ENCODE peak calls at places on chromosomes 3 and 15, in ten cellular contexts. One of them, this sample, is unnamed.

GRCh38 chr3:158105710-158106438 is at the start of gene SHOX2:
- DNase-seq in HepG2: no peak
- DNase-seq in GM20000: no peak
- DNase-seq in stimulated activated CD4-positive, alpha-beta T cell treated with anti-CD3 and anti-CD28 coated beads, TNF-alpha, amount 100 ng/mL, for 1 hour: no peak
- DNase-seq in dorsolateral prefrontal cortex: no peak
- DNase-seq in WERI-Rb-1: peak; percentile 80
- DNase-seq in activated gamma-delta T cell treated with Interleukin-2 at 50 U/mL for 16 hours: no peak
- DNase-seq in EH: peak; percentile 81
- DNase-seq in substantia nigra: no peak
- DNase-seq in A549: peak; percentile 70
- DNase-seq in this sample: peak; percentile 80

GRCh38 chr3:12049675-12050074 is 45.5 kb downstream of the SYN2 start:
- DNase-seq in WERI-Rb-1: no peak
- DNase-seq in dorsolateral prefrontal cortex: no peak
- DNase-seq in A549: no peak
- DNase-seq in stimulated activated CD4-positive, alpha-beta T cell treated with anti-CD3 and anti-CD28 coated beads, TNF-alpha, amount 100 ng/mL, for 1 hour: no peak
- DNase-seq in substantia nigra: no peak
- DNase-seq in EH: peak; percentile 28
- DNase-seq in activated gamma-delta T cell treated with Interleukin-2 at 50 U/mL for 16 hours: no peak
- DNase-seq in GM20000: no peak
- DNase-seq in HepG2: no peak
- DNase-seq in this sample: peak; percentile 3

GRCh38 chr3:46669191-46669999 is 24.1 kb downstream of the ALS2CL start:
- DNase-seq in substantia nigra: no peak
- DNase-seq in activated gamma-delta T cell treated with Interleukin-2 at 50 U/mL for 16 hours: no peak
- DNase-seq in dorsolateral prefrontal cortex: no peak
- DNase-seq in WERI-Rb-1: peak; percentile 5
- DNase-seq in stimulated activated CD4-positive, alpha-beta T cell treated with anti-CD3 and anti-CD28 coated beads, TNF-alpha, amount 100 ng/mL, for 1 hour: no peak
- DNase-seq in A549: no peak
- DNase-seq in HepG2: no peak
- DNase-seq in EH: no peak
- DNase-seq in GM20000: no peak
- DNase-seq in this sample: no peak

GRCh38 chr3:128317101-128317697 is 149.5 kb downstream of the DNAJB8 start:
- DNase-seq in EH: no peak
- DNase-seq in GM20000: no peak
- DNase-seq in stimulated activated CD4-positive, alpha-beta T cell treated with anti-CD3 and anti-CD28 coated beads, TNF-alpha, amount 100 ng/mL, for 1 hour: no peak
- DNase-seq in activated gamma-delta T cell treated with Interleukin-2 at 50 U/mL for 16 hours: no peak
- DNase-seq in dorsolateral prefrontal cortex: no peak
- DNase-seq in A549: no peak
- DNase-seq in WERI-Rb-1: no peak
- DNase-seq in substantia nigra: no peak
- DNase-seq in HepG2: no peak
- DNase-seq in this sample: no peak

GRCh38 chr3:139286825-139287224 is 57.0 kb upstream of the MRPS22 start:
- DNase-seq in A549: no peak
- DNase-seq in stimulated activated CD4-positive, alpha-beta T cell treated with anti-CD3 and anti-CD28 coated beads, TNF-alpha, amount 100 ng/mL, for 1 hour: no peak
- DNase-seq in substantia nigra: no peak
- DNase-seq in activated gamma-delta T cell treated with Interleukin-2 at 50 U/mL for 16 hours: no peak
- DNase-seq in HepG2: no peak
- DNase-seq in EH: no peak
- DNase-seq in GM20000: no peak
- DNase-seq in dorsolateral prefrontal cortex: no peak
- DNase-seq in WERI-Rb-1: no peak
- DNase-seq in this sample: no peak

GRCh38 chr3:69012836-69013255 is 638 bp downstream of the EOGT start:
- DNase-seq in WERI-Rb-1: peak; percentile 52
- DNase-seq in substantia nigra: no peak
- DNase-seq in stimulated activated CD4-positive, alpha-beta T cell treated with anti-CD3 and anti-CD28 coated beads, TNF-alpha, amount 100 ng/mL, for 1 hour: no peak
- DNase-seq in A549: peak; percentile 30
- DNase-seq in GM20000: peak; percentile 83
- DNase-seq in EH: peak; percentile 65
- DNase-seq in HepG2: peak; percentile 22
- DNase-seq in dorsolateral prefrontal cortex: peak; percentile 35
- DNase-seq in activated gamma-delta T cell treated with Interleukin-2 at 50 U/mL for 16 hours: no peak
- DNase-seq in this sample: peak; percentile 58

GRCh38 chr15:74994236-74994635 is 1.1 kb upstream of the SCAMP5 start:
- DNase-seq in dorsolateral prefrontal cortex: peak; percentile 27
- DNase-seq in HepG2: no peak
- DNase-seq in A549: no peak
- DNase-seq in substantia nigra: peak; percentile 13
- DNase-seq in WERI-Rb-1: no peak
- DNase-seq in stimulated activated CD4-positive, alpha-beta T cell treated with anti-CD3 and anti-CD28 coated beads, TNF-alpha, amount 100 ng/mL, for 1 hour: no peak
- DNase-seq in EH: no peak
- DNase-seq in GM20000: no peak
- DNase-seq in activated gamma-delta T cell treated with Interleukin-2 at 50 U/mL for 16 hours: no peak
- DNase-seq in this sample: no peak

GRCh38 chr15:28912422-28912821 is 26.6 kb downstream of the APBA2 start:
- DNase-seq in substantia nigra: no peak
- DNase-seq in A549: no peak
- DNase-seq in activated gamma-delta T cell treated with Interleukin-2 at 50 U/mL for 16 hours: no peak
- DNase-seq in EH: peak; percentile 31
- DNase-seq in HepG2: no peak
- DNase-seq in WERI-Rb-1: no peak
- DNase-seq in GM20000: no peak
- DNase-seq in stimulated activated CD4-positive, alpha-beta T cell treated with anti-CD3 and anti-CD28 coated beads, TNF-alpha, amount 100 ng/mL, for 1 hour: no peak
- DNase-seq in dorsolateral prefrontal cortex: no peak
- DNase-seq in this sample: no peak

GRCh38 chr3:42229266-42229941 is 36.6 kb downstream of the CCK start:
- DNase-seq in substantia nigra: no peak
- DNase-seq in GM20000: no peak
- DNase-seq in HepG2: no peak
- DNase-seq in A549: no peak
- DNase-seq in WERI-Rb-1: no peak
- DNase-seq in stimulated activated CD4-positive, alpha-beta T cell treated with anti-CD3 and anti-CD28 coated beads, TNF-alpha, amount 100 ng/mL, for 1 hour: no peak
- DNase-seq in EH: no peak
- DNase-seq in dorsolateral prefrontal cortex: no peak
- DNase-seq in activated gamma-delta T cell treated with Interleukin-2 at 50 U/mL for 16 hours: no peak
- DNase-seq in this sample: no peak

GRCh38 chr15:83099290-83099689 is 8.2 kb upstream of the TM6SF1 start:
- DNase-seq in dorsolateral prefrontal cortex: no peak
- DNase-seq in A549: no peak
- DNase-seq in HepG2: no peak
- DNase-seq in substantia nigra: no peak
- DNase-seq in stimulated activated CD4-positive, alpha-beta T cell treated with anti-CD3 and anti-CD28 coated beads, TNF-alpha, amount 100 ng/mL, for 1 hour: no peak
- DNase-seq in activated gamma-delta T cell treated with Interleukin-2 at 50 U/mL for 16 hours: no peak
- DNase-seq in WERI-Rb-1: no peak
- DNase-seq in GM20000: no peak
- DNase-seq in EH: no peak
- DNase-seq in this sample: no peak

GRCh38 chr3:157868168-157868567 is 238.1 kb downstream of the SHOX2 start:
- DNase-seq in dorsolateral prefrontal cortex: no peak
- DNase-seq in WERI-Rb-1: no peak
- DNase-seq in substantia nigra: no peak
- DNase-seq in A549: no peak
- DNase-seq in GM20000: no peak
- DNase-seq in EH: peak; percentile 85
- DNase-seq in activated gamma-delta T cell treated with Interleukin-2 at 50 U/mL for 16 hours: no peak
- DNase-seq in HepG2: no peak
- DNase-seq in stimulated activated CD4-positive, alpha-beta T cell treated with anti-CD3 and anti-CD28 coated beads, TNF-alpha, amount 100 ng/mL, for 1 hour: no peak
- DNase-seq in this sample: peak; percentile 93

GRCh38 chr15:64490598-64491259 is 30.4 kb downstream of the ZNF609 start:
- DNase-seq in stimulated activated CD4-positive, alpha-beta T cell treated with anti-CD3 and anti-CD28 coated beads, TNF-alpha, amount 100 ng/mL, for 1 hour: no peak
- DNase-seq in EH: no peak
- DNase-seq in activated gamma-delta T cell treated with Interleukin-2 at 50 U/mL for 16 hours: no peak
- DNase-seq in substantia nigra: no peak
- DNase-seq in GM20000: no peak
- DNase-seq in HepG2: no peak
- DNase-seq in A549: no peak
- DNase-seq in dorsolateral prefrontal cortex: no peak
- DNase-seq in WERI-Rb-1: peak; percentile 31
- DNase-seq in this sample: peak; percentile 47

GRCh38 chr15:28255965-28256364 is 66.0 kb downstream of the HERC2 start:
- DNase-seq in GM20000: no peak
- DNase-seq in WERI-Rb-1: no peak
- DNase-seq in EH: no peak
- DNase-seq in A549: no peak
- DNase-seq in HepG2: no peak
- DNase-seq in dorsolateral prefrontal cortex: no peak
- DNase-seq in stimulated activated CD4-positive, alpha-beta T cell treated with anti-CD3 and anti-CD28 coated beads, TNF-alpha, amount 100 ng/mL, for 1 hour: no peak
- DNase-seq in activated gamma-delta T cell treated with Interleukin-2 at 50 U/mL for 16 hours: no peak
- DNase-seq in substantia nigra: no peak
- DNase-seq in this sample: no peak

GRCh38 chr3:62586356-62586755 is 213.0 kb upstream of the FEZF2 start:
- DNase-seq in WERI-Rb-1: no peak
- DNase-seq in GM20000: no peak
- DNase-seq in A549: no peak
- DNase-seq in substantia nigra: no peak
- DNase-seq in HepG2: no peak
- DNase-seq in dorsolateral prefrontal cortex: no peak
- DNase-seq in EH: peak; percentile 77
- DNase-seq in stimulated activated CD4-positive, alpha-beta T cell treated with anti-CD3 and anti-CD28 coated beads, TNF-alpha, amount 100 ng/mL, for 1 hour: no peak
- DNase-seq in activated gamma-delta T cell treated with Interleukin-2 at 50 U/mL for 16 hours: no peak
- DNase-seq in this sample: peak; percentile 93

GRCh38 chr3:64011685-64012084 is 11.6 kb downstream of the PSMD6 start:
- DNase-seq in HepG2: no peak
- DNase-seq in A549: no peak
- DNase-seq in dorsolateral prefrontal cortex: no peak
- DNase-seq in activated gamma-delta T cell treated with Interleukin-2 at 50 U/mL for 16 hours: no peak
- DNase-seq in EH: peak; percentile 56
- DNase-seq in WERI-Rb-1: no peak
- DNase-seq in GM20000: no peak
- DNase-seq in substantia nigra: no peak
- DNase-seq in stimulated activated CD4-positive, alpha-beta T cell treated with anti-CD3 and anti-CD28 coated beads, TNF-alpha, amount 100 ng/mL, for 1 hour: no peak
- DNase-seq in this sample: peak; percentile 57

GRCh38 chr15:52011711-52012144 is 7.3 kb upstream of the MAPK6 start:
- DNase-seq in HepG2: peak; percentile 50
- DNase-seq in substantia nigra: no peak
- DNase-seq in GM20000: no peak
- DNase-seq in WERI-Rb-1: no peak
- DNase-seq in stimulated activated CD4-positive, alpha-beta T cell treated with anti-CD3 and anti-CD28 coated beads, TNF-alpha, amount 100 ng/mL, for 1 hour: no peak
- DNase-seq in dorsolateral prefrontal cortex: no peak
- DNase-seq in activated gamma-delta T cell treated with Interleukin-2 at 50 U/mL for 16 hours: no peak
- DNase-seq in EH: no peak
- DNase-seq in A549: no peak
- DNase-seq in this sample: no peak

GRCh38 chr3:171874251-171874679 is 31.1 kb downstream of the TMEM212 start:
- DNase-seq in stimulated activated CD4-positive, alpha-beta T cell treated with anti-CD3 and anti-CD28 coated beads, TNF-alpha, amount 100 ng/mL, for 1 hour: no peak
- DNase-seq in GM20000: no peak
- DNase-seq in EH: peak; percentile 99
- DNase-seq in WERI-Rb-1: no peak
- DNase-seq in substantia nigra: no peak
- DNase-seq in dorsolateral prefrontal cortex: no peak
- DNase-seq in HepG2: peak; percentile 5
- DNase-seq in A549: peak; percentile 64
- DNase-seq in activated gamma-delta T cell treated with Interleukin-2 at 50 U/mL for 16 hours: no peak
- DNase-seq in this sample: peak; percentile 98

GRCh38 chr3:11603628-11604027 is 40.1 kb downstream of the VGLL4 start:
- DNase-seq in activated gamma-delta T cell treated with Interleukin-2 at 50 U/mL for 16 hours: no peak
- DNase-seq in WERI-Rb-1: no peak
- DNase-seq in A549: peak; percentile 25
- DNase-seq in HepG2: no peak
- DNase-seq in stimulated activated CD4-positive, alpha-beta T cell treated with anti-CD3 and anti-CD28 coated beads, TNF-alpha, amount 100 ng/mL, for 1 hour: no peak
- DNase-seq in substantia nigra: no peak
- DNase-seq in dorsolateral prefrontal cortex: no peak
- DNase-seq in GM20000: no peak
- DNase-seq in EH: peak; percentile 96
- DNase-seq in this sample: peak; percentile 91

GRCh38 chr3:16476636-16477035 is 36.9 kb downstream of the RFTN1 start:
- DNase-seq in EH: peak; percentile 97
- DNase-seq in HepG2: no peak
- DNase-seq in stimulated activated CD4-positive, alpha-beta T cell treated with anti-CD3 and anti-CD28 coated beads, TNF-alpha, amount 100 ng/mL, for 1 hour: no peak
- DNase-seq in WERI-Rb-1: no peak
- DNase-seq in A549: no peak
- DNase-seq in GM20000: no peak
- DNase-seq in dorsolateral prefrontal cortex: no peak
- DNase-seq in substantia nigra: no peak
- DNase-seq in activated gamma-delta T cell treated with Interleukin-2 at 50 U/mL for 16 hours: no peak
- DNase-seq in this sample: peak; percentile 76

GRCh38 chr3:193884652-193885051 is 251.3 kb upstream of the HES1 start:
- DNase-seq in EH: no peak
- DNase-seq in HepG2: no peak
- DNase-seq in GM20000: no peak
- DNase-seq in substantia nigra: no peak
- DNase-seq in A549: no peak
- DNase-seq in WERI-Rb-1: no peak
- DNase-seq in stimulated activated CD4-positive, alpha-beta T cell treated with anti-CD3 and anti-CD28 coated beads, TNF-alpha, amount 100 ng/mL, for 1 hour: no peak
- DNase-seq in dorsolateral prefrontal cortex: no peak
- DNase-seq in activated gamma-delta T cell treated with Interleukin-2 at 50 U/mL for 16 hours: no peak
- DNase-seq in this sample: no peak

GRCh38 chr3:101829066-101829830 is 20.1 kb upstream of the NFKBIZ start:
- DNase-seq in A549: no peak
- DNase-seq in substantia nigra: no peak
- DNase-seq in WERI-Rb-1: no peak
- DNase-seq in activated gamma-delta T cell treated with Interleukin-2 at 50 U/mL for 16 hours: peak; percentile 22
- DNase-seq in EH: peak; percentile 71
- DNase-seq in GM20000: no peak
- DNase-seq in stimulated activated CD4-positive, alpha-beta T cell treated with anti-CD3 and anti-CD28 coated beads, TNF-alpha, amount 100 ng/mL, for 1 hour: no peak
- DNase-seq in dorsolateral prefrontal cortex: peak; percentile 16
- DNase-seq in HepG2: no peak
- DNase-seq in this sample: peak; percentile 64

GRCh38 chr3:192080336-192080735 is 619.4 kb downstream of the PYDC2 start:
- DNase-seq in substantia nigra: no peak
- DNase-seq in HepG2: no peak
- DNase-seq in stimulated activated CD4-positive, alpha-beta T cell treated with anti-CD3 and anti-CD28 coated beads, TNF-alpha, amount 100 ng/mL, for 1 hour: no peak
- DNase-seq in A549: no peak
- DNase-seq in GM20000: no peak
- DNase-seq in EH: no peak
- DNase-seq in activated gamma-delta T cell treated with Interleukin-2 at 50 U/mL for 16 hours: no peak
- DNase-seq in dorsolateral prefrontal cortex: no peak
- DNase-seq in WERI-Rb-1: no peak
- DNase-seq in this sample: no peak

GRCh38 chr3:187750041-187750512 is 4.8 kb upstream of the BCL6 start:
- DNase-seq in A549: peak; percentile 66
- DNase-seq in dorsolateral prefrontal cortex: no peak
- DNase-seq in HepG2: peak; percentile 92
- DNase-seq in substantia nigra: no peak
- DNase-seq in stimulated activated CD4-positive, alpha-beta T cell treated with anti-CD3 and anti-CD28 coated beads, TNF-alpha, amount 100 ng/mL, for 1 hour: no peak
- DNase-seq in GM20000: no peak
- DNase-seq in EH: no peak
- DNase-seq in activated gamma-delta T cell treated with Interleukin-2 at 50 U/mL for 16 hours: no peak
- DNase-seq in WERI-Rb-1: no peak
- DNase-seq in this sample: no peak

GRCh38 chr3:124107074-124107473 is 115.2 kb upstream of the ROPN1 start:
- DNase-seq in GM20000: no peak
- DNase-seq in dorsolateral prefrontal cortex: no peak
- DNase-seq in A549: no peak
- DNase-seq in EH: peak; percentile 87
- DNase-seq in stimulated activated CD4-positive, alpha-beta T cell treated with anti-CD3 and anti-CD28 coated beads, TNF-alpha, amount 100 ng/mL, for 1 hour: no peak
- DNase-seq in substantia nigra: no peak
- DNase-seq in WERI-Rb-1: no peak
- DNase-seq in activated gamma-delta T cell treated with Interleukin-2 at 50 U/mL for 16 hours: no peak
- DNase-seq in HepG2: no peak
- DNase-seq in this sample: peak; percentile 56

GRCh38 chr3:37075955-37076354 is 82.6 kb downstream of the MLH1 start:
- DNase-seq in substantia nigra: no peak
- DNase-seq in WERI-Rb-1: no peak
- DNase-seq in stimulated activated CD4-positive, alpha-beta T cell treated with anti-CD3 and anti-CD28 coated beads, TNF-alpha, amount 100 ng/mL, for 1 hour: no peak
- DNase-seq in dorsolateral prefrontal cortex: no peak
- DNase-seq in EH: no peak
- DNase-seq in activated gamma-delta T cell treated with Interleukin-2 at 50 U/mL for 16 hours: no peak
- DNase-seq in HepG2: no peak
- DNase-seq in A549: no peak
- DNase-seq in GM20000: no peak
- DNase-seq in this sample: no peak

GRCh38 chr3:31010491-31010890 is 116.0 kb upstream of the GADL1 start:
- DNase-seq in GM20000: no peak
- DNase-seq in activated gamma-delta T cell treated with Interleukin-2 at 50 U/mL for 16 hours: no peak
- DNase-seq in A549: no peak
- DNase-seq in WERI-Rb-1: no peak
- DNase-seq in HepG2: no peak
- DNase-seq in dorsolateral prefrontal cortex: no peak
- DNase-seq in stimulated activated CD4-positive, alpha-beta T cell treated with anti-CD3 and anti-CD28 coated beads, TNF-alpha, amount 100 ng/mL, for 1 hour: no peak
- DNase-seq in EH: peak; percentile 62
- DNase-seq in substantia nigra: no peak
- DNase-seq in this sample: peak; percentile 85

GRCh38 chr3:176262071-176262470 is 935.2 kb downstream of the TBL1XR1 start:
- DNase-seq in A549: no peak
- DNase-seq in substantia nigra: no peak
- DNase-seq in dorsolateral prefrontal cortex: peak; percentile 5
- DNase-seq in EH: peak; percentile 58
- DNase-seq in WERI-Rb-1: no peak
- DNase-seq in HepG2: no peak
- DNase-seq in GM20000: no peak
- DNase-seq in activated gamma-delta T cell treated with Interleukin-2 at 50 U/mL for 16 hours: no peak
- DNase-seq in stimulated activated CD4-positive, alpha-beta T cell treated with anti-CD3 and anti-CD28 coated beads, TNF-alpha, amount 100 ng/mL, for 1 hour: no peak
- DNase-seq in this sample: no peak

GRCh38 chr15:33699691-33700447 is 268.4 kb upstream of the CHRM5 start:
- DNase-seq in GM20000: no peak
- DNase-seq in stimulated activated CD4-positive, alpha-beta T cell treated with anti-CD3 and anti-CD28 coated beads, TNF-alpha, amount 100 ng/mL, for 1 hour: no peak
- DNase-seq in HepG2: peak; percentile 9
- DNase-seq in EH: peak; percentile 4
- DNase-seq in activated gamma-delta T cell treated with Interleukin-2 at 50 U/mL for 16 hours: no peak
- DNase-seq in WERI-Rb-1: no peak
- DNase-seq in A549: peak; percentile 53
- DNase-seq in substantia nigra: no peak
- DNase-seq in dorsolateral prefrontal cortex: no peak
- DNase-seq in this sample: peak; percentile 10